ENCODE peak calls at places on chromosome 21, in four cellular contexts. D is HFF-Myc, M is cardiac fibroblast, Q is pancreas. P is an unnamed sample.

GRCh38 chr21:26800455-26801454 is 44.5 kb downstream of the ADAMTS1 start:
- DNase-seq in D (no peak), M (peak), Q (no peak), P (no peak)

GRCh38 chr21:15531986-15532385 is 197.8 kb upstream of the USP25 start:
- DNase-seq in D (no peak), M (no peak), Q (no peak), P (no peak)

GRCh38 chr21:46052703-46053651 is 44.9 kb upstream of the COL6A2 start:
- DNase-seq in D (no peak), M (peak), Q (no peak), P (peak)

GRCh38 chr21:20997633-20998455 is at the start of gene NCAM2:
- DNase-seq in D (peak), M (peak), Q (peak), P (no peak)

GRCh38 chr21:40678681-40679284 is 168.2 kb downstream of the DSCAM start:
- DNase-seq in D (no peak), M (no peak), Q (no peak), P (no peak)

GRCh38 chr21:46498335-46499050 is 39.8 kb downstream of the DIP2A start:
- DNase-seq in D (no peak), M (no peak), Q (no peak), P (no peak)

GRCh38 chr21:26124421-26124833 is 46.1 kb downstream of the APP start:
- DNase-seq in D (no peak), M (peak), Q (no peak), P (no peak)

GRCh38 chr21:36579898-36580297 is 100.0 kb upstream of the CLDN14 start:
- DNase-seq in D (no peak), M (no peak), Q (no peak), P (no peak)

GRCh38 chr21:17819878-17820232 is 699 bp upstream of the C21orf91 start:
- DNase-seq in D (peak), M (no peak), Q (peak), P (no peak)

GRCh38 chr21:21010228-21010627 is 12.0 kb downstream of the NCAM2 start:
- DNase-seq in D (no peak), M (no peak), Q (no peak), P (no peak)

GRCh38 chr21:15309721-15310120 is 244.9 kb upstream of the NRIP1 start:
- DNase-seq in D (no peak), M (peak), Q (no peak), P (no peak)

GRCh38 chr21:21084179-21084578 is 86.0 kb downstream of the NCAM2 start:
- DNase-seq in D (no peak), M (peak), Q (no peak), P (no peak)

GRCh38 chr21:17783816-17784598 is 35.1 kb downstream of the C21orf91 start:
- DNase-seq in D (no peak), M (no peak), Q (no peak), P (no peak)

GRCh38 chr21:46058339-46059145 is 39.4 kb upstream of the COL6A2 start:
- DNase-seq in D (no peak), M (no peak), Q (no peak), P (no peak)

GRCh38 chr21:46596201-46596600 is 8.7 kb downstream of the S100B start:
- DNase-seq in D (no peak), M (no peak), Q (no peak), P (no peak)

GRCh38 chr21:33024278-33025103 is 1.2 kb upstream of the OLIG2 start:
- DNase-seq in D (no peak), M (no peak), Q (no peak), P (no peak)

GRCh38 chr21:38925923-38926322 is 120.2 kb downstream of the ETS2 start:
- DNase-seq in D (peak), M (peak), Q (no peak), P (peak)

GRCh38 chr21:28513450-28513849 is 479.2 kb downstream of the LTN1 start:
- DNase-seq in D (no peak), M (no peak), Q (no peak), P (no peak)

GRCh38 chr21:46226920-46227599 is 1.5 kb downstream of the LSS start:
- DNase-seq in D (no peak), M (peak), Q (no peak), P (peak)

GRCh38 chr21:15191342-15191741 is 126.5 kb upstream of the NRIP1 start:
- DNase-seq in D (no peak), M (no peak), Q (no peak), P (no peak)

DNA sequence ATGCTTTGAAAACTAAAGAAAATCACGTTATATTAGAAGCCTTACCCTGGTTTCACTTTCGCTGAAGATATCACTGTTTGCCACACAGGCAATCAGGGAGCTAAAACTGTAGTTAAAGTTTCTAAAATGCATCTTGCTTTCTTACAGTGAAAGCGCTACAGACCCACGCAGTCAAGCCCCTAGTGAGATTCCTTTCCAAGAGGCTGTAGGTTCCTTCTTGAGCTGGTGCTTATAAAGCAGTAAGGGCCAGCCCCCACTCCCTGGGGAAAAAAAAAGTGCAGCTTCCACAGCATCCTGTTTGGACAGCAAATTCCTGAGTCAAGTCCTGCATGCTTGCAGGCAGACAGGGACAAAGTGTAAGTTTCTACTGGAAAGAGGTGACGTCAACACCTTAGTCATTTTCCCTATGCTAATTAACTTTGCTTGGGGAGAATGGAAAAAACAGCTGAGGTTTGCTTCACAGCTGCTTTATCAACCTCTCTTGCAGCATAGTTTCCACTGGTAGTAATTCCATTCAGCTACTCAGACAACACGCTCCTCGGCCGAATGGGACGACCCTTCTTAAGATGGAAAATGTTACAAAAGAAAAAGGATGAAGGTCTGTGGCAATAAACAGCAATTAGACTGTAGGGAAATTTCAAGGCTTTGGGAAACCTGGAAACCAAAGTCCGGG is 14.7 kb upstream of the KCNE1 start:
- DNase-seq in D (peak), M (peak), Q (no peak), P (peak)
- H3K4me3 ChIP-seq in D (peak), M (peak), Q (no peak), P (peak)

GRCh38 chr21:42572906-42573495 is 59.3 kb downstream of the SLC37A1 start:
- DNase-seq in D (no peak), M (no peak), Q (peak), P (no peak)

GRCh38 chr21:42571391-42572150 is 57.9 kb downstream of the SLC37A1 start:
- DNase-seq in D (no peak), M (no peak), Q (peak), P (no peak)

GRCh38 chr21:42575111-42575510 is 61.5 kb downstream of the SLC37A1 start:
- DNase-seq in D (no peak), M (no peak), Q (peak), P (no peak)

GRCh38 chr21:42576639-42577038 is 63.0 kb downstream of the SLC37A1 start:
- DNase-seq in D (no peak), M (no peak), Q (no peak), P (no peak)

DNA sequence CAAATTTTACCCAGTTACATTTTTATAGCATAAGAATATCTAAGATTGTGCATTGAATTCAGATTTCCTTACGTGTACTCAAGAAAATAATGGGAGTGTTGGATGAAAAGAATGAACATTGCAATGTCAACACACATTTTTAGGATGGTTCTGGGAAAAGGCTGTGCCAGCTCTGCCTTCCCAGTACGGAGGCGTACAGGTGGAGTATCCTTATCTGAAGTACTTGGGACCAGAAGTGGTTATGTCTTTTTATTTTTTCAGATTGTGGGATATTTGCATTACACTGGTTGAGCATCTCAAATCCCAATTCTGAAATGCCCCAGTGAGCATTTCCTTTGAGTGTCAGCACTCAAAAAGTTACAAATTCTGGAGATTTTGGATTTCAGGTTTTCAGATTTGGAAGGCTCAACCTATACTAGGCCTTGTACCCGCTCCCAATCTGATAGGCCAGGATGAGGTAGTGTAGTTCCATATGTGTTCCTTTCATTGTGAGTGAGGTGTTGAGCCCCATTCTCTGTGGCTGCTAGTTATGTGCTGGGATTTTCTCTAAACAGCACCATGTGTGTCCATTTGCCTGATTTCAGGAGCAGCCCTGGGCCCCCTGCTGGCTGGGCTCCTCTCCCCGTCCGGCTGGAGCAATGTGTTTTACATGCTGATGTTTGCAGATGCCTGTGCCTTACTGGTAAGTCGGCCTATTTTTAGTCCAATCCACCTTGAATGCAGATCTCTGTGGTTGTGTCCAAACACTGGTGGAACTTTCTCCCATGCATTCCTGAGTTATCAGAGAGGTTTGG is 60.8 kb downstream of the SLC37A1 start:
- DNase-seq in D (peak), M (peak), Q (peak), P (no peak)
- TF ChIP-seq CTCF in D (peak), M (peak), Q (no peak), P (peak)

GRCh38 chr21:41769106-41769505 is 2.3 kb upstream of the RIPK4 start:
- DNase-seq in D (no peak), M (no peak), Q (no peak), P (no peak)
- H3K4me3 ChIP-seq in D (peak), M (peak), Q (no peak), P (peak)

DNA sequence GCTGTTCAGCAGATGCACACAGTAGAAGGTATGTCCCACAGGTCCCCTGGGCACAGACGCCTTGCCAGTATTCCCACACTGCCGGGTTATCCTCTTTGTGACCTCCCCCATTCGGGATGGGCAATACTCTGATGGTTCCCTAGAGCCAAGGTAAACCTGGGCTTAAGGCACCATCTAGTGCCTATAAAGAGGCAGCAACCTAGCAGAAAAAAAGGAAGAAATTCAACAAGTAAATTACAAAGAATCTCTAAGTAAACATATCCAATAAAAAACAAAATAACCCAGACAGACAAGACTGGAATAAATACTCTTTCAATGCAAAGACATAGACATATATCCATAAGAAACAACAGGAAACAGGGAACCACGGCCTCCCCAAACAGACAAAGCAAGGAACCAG is 39.4 kb downstream of the HSF2BP start:
- DNase-seq in D (no peak), M (no peak), Q (no peak), P (no peak)
- TF ChIP-seq CTCF in D (peak), M (peak), Q (no peak), P (peak)

GRCh38 chr21:30146558-30147282 is 19.9 kb downstream of the CLDN17 start:
- DNase-seq in D (no peak), M (no peak), Q (no peak), P (no peak)
- H3K4me3 ChIP-seq in D (no peak), M (no peak), Q (no peak), P (no peak)

DNA sequence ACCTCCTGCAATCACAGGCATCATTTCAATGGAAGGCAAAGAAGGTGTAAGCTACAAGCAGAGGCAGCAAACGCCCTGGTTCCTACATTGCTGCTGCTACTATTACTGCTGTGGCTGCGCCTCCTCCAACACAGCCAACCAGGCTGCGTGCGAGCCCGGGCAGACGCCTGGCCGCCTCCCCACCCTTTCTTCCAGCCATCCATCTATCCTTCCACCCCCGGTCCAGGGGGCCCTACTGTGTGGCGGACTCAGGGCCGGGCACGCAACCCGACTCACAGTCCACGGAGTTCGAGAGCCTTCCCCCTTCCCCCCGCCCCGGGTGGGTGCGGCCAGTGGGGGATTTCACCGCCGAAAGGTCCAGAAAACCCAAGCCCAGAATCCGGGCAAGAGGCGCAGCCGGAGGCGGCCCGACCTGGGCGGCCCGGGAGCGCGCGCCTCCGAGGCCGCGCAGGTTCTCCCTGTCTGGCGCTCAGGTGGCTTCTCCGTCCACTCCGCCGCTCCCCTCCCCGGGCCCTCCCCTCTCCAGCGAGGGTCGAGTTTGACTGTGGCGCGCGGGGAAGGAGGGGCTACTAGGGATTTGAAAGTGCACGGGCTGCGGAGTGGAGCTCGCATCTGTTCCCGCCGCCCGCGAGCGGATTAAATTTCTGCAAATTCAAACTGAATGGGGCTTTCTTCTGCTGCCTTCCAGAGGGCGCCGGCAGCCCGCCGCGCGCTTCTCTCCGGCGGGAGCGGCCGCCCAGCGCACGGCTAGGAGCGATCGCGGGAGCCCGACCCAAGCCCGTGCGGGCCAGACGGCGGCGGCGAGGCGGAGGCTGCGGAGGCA is at the start of gene HUNK:
- DNase-seq in D (no peak), M (peak), Q (peak), P (no peak)
- TF ChIP-seq CTCF in D (no peak), M (no peak), Q (no peak), P (no peak)

DNA sequence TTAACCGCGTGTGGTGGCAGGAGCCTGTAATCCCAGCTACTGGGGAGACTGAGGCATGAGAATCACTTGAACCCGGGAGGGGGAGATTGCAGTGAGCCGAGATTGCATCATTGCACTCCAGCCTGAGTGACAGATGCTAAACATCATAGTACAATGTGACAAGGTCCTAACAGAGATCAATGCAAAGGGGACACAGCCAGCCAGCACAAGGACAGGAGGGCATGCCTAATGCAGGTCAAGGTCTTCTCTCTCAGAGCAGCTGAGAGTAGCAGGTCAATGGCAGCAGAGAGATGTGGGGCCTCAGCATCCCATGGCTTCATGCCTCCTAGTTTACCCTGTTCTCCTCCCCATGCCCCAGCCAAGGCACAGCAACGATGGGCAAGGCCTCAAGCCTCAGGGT is 3.0 kb upstream of the SMIM11 start:
- DNase-seq in D (no peak), M (no peak), Q (no peak), P (no peak)
- H3K4me3 ChIP-seq in D (no peak), M (no peak), Q (no peak), P (no peak)

GRCh38 chr21:44874497-44875331 is 1.2 kb upstream of the PTTG1IP start:
- DNase-seq in D (no peak), M (peak), Q (peak), P (no peak)

GRCh38 chr21:44873356-44874239 is at the start of gene PTTG1IP:
- DNase-seq in D (peak), M (peak), Q (peak), P (peak)

GRCh38 chr21:44874240-44874496 is 678 bp upstream of the PTTG1IP start:
- DNase-seq in D (no peak), M (no peak), Q (no peak), P (no peak)

GRCh38 chr21:44876849-44877575 is 3.5 kb upstream of the PTTG1IP start:
- DNase-seq in D (no peak), M (no peak), Q (no peak), P (no peak)

DNA sequence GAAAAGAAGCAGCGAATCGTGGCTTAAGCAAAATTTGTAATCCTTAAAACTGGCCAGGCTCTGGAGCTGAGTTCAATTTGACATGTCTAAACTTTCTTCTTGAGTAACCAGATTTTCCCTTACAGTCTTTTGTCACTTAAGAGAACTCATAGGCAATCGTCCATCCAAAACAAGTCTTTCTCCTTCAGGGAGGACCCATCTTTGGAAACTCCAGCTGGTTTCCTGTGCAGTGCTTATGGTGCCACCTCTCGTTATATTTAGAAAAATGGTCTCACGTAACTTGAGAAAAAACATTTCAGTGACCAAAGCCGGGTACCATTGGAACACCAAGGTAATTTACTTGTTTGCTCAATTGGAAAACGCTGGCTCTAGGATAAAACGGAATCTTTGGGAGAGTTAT is 1.9 kb upstream of the PTTG1IP start:
- DNase-seq in D (no peak), M (peak), Q (no peak), P (no peak)
- TF ChIP-seq CTCF in D (no peak), M (no peak), Q (no peak), P (peak)

GRCh38 chr21:42403611-42404231 is at the start of gene UBASH3A:
- DNase-seq in D (no peak), M (no peak), Q (no peak), P (no peak)

GRCh38 chr21:42406201-42406601 is 2.5 kb downstream of the UBASH3A start:
- DNase-seq in D (no peak), M (no peak), Q (no peak), P (no peak)

GRCh38 chr21:42405064-42406059 is 1.7 kb downstream of the UBASH3A start:
- DNase-seq in D (no peak), M (no peak), Q (no peak), P (no peak)

GRCh38 chr21:42406846-42407245 is 3.1 kb downstream of the UBASH3A start:
- DNase-seq in D (no peak), M (no peak), Q (no peak), P (no peak)

DNA sequence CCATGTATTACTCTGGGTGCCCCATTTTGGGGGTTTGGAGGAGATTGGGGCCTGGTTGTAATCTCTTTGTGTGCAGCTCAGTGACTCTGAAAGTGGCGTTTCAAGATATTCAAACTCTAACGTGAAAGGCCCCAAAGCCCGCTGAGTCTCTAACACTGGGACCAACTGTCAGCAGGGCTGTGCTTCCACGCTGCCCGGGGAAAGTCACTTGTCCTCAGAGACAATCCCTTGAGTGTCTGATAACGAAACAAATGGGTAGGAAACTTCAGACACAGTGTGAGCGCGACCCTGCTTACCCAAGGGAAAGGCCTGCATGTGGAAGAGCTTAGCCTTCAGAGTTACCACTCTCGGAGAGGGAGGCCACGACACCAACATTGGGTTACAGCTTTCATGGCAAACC is 832 bp downstream of the UBASH3A start:
- DNase-seq in D (no peak), M (no peak), Q (no peak), P (no peak)
- H3K4me3 ChIP-seq in D (no peak), M (no peak), Q (no peak), P (no peak)

GRCh38 chr21:23695449-23695848 is 1911.8 kb downstream of the MRPL39 start:
- DNase-seq in D (no peak), M (no peak), Q (no peak), P (no peak)

GRCh38 chr21:23699402-23699801 is 1907.9 kb downstream of the MRPL39 start:
- DNase-seq in D (no peak), M (no peak), Q (no peak), P (no peak)

GRCh38 chr21:23694396-23694795 is 1912.9 kb downstream of the MRPL39 start:
- DNase-seq in D (no peak), M (no peak), Q (no peak), P (no peak)
- TF ChIP-seq CTCF in D (no peak), M (no peak), Q (no peak), P (no peak)

P was measured in AG09309.